ENCODE peak calls at places on chromosomes 5 and 9, in seven cellular contexts. J is CD4-positive, alpha-beta memory T cell; E is astrocyte of the cerebellum; N is ELF-1; I is Peyer's patch; P is smooth muscle cell of the brain vasculature; B is breast epithelium. T is an unnamed sample.
A peak's percentile ranks its signal among the peaks of the same experiment; 100 is the strongest.

GRCh38 chr9:73166453-73166852 is 14.8 kb downstream of the ANXA1 start:
- DNase-seq in J (no peak), I (no peak), N (no peak), E (no peak), P (no peak), B (no peak), T (no peak)

GRCh38 chr5:33008751-33009418 is 297.8 kb downstream of the NPR3 start:
- DNase-seq in I (no peak), J (no peak), P (no peak), E (no peak), N (peak; percentile 30), B (no peak), T (no peak)

GRCh38 chr9:2128611-2129010 is 113.5 kb downstream of the SMARCA2 start:
- DNase-seq in P (no peak), I (no peak), E (no peak), N (no peak), J (no peak), B (no peak), T (no peak)

GRCh38 chr5:158921441-158922262 is 178.1 kb downstream of the EBF1 start:
- DNase-seq in N (no peak), I (no peak), B (no peak), E (no peak), P (no peak), J (no peak), T (no peak)

GRCh38 chr5:53191766-53192165 is 82.2 kb upstream of the MOCS2 start:
- DNase-seq in N (no peak), B (no peak), P (no peak), I (no peak), E (no peak), J (no peak), T (no peak)

GRCh38 chr5:176173647-176174046 is 64.6 kb upstream of the SIMC1 start:
- DNase-seq in N (peak; percentile 77), B (no peak), I (no peak), P (no peak), J (no peak), E (no peak), T (no peak)

GRCh38 chr9:2012347-2012746 is 2.8 kb upstream of the SMARCA2 start:
- DNase-seq in B (no peak), P (no peak), I (no peak), N (no peak), J (no peak), E (no peak), T (no peak)

GRCh38 chr5:143399616-143400540 is 3.6 kb downstream of the NR3C1 start:
- DNase-seq in P (no peak), E (no peak), B (no peak), J (no peak), I (no peak), N (no peak), T (no peak)

GRCh38 chr9:33320568-33321261 is 30.4 kb downstream of the NFX1 start:
- DNase-seq in J (no peak), B (no peak), N (no peak), E (peak; percentile 95), P (peak; percentile 63), I (no peak), T (peak; percentile 66)

GRCh38 chr5:128405159-128405558 is 132.9 kb downstream of the FBN2 start:
- DNase-seq in J (no peak), N (no peak), E (no peak), I (no peak), P (no peak), B (no peak), T (no peak)

GRCh38 chr5:36200513-36200912 is 41.2 kb downstream of the NADK2 start:
- DNase-seq in I (no peak), E (no peak), N (no peak), B (no peak), J (no peak), P (no peak), T (no peak)

GRCh38 chr5:93342563-93343061 is 238.4 kb downstream of the NR2F1-AS1 start:
- DNase-seq in B (no peak), N (no peak), E (no peak), I (no peak), P (no peak), J (no peak), T (no peak)

GRCh38 chr9:129346046-129346445 is 168.0 kb upstream of the IER5L start:
- DNase-seq in P (no peak), I (no peak), B (no peak), J (no peak), N (no peak), E (no peak), T (no peak)

GRCh38 chr5:68641211-68641610 is 425.7 kb downstream of the PIK3R1 start:
- DNase-seq in J (no peak), I (no peak), E (no peak), B (no peak), P (no peak), N (no peak), T (no peak)

GRCh38 chr9:69674112-69674511 is 1.9 kb upstream of the APBA1 start:
- DNase-seq in E (no peak), N (peak; percentile 35), J (no peak), P (no peak), B (no peak), I (no peak), T (no peak)

GRCh38 chr9:131411719-131412681 is 18.1 kb downstream of the PRRC2B start:
- DNase-seq in N (no peak), B (no peak), J (no peak), I (no peak), P (no peak), E (no peak), T (no peak)

GRCh38 chr9:14369011-14369410 is 55.1 kb upstream of the NFIB start:
- DNase-seq in I (no peak), E (no peak), J (no peak), P (no peak), N (no peak), B (no peak), T (no peak)

GRCh38 chr9:93177676-93178075 is 6.3 kb upstream of the WNK2 start:
- DNase-seq in I (no peak), P (no peak), B (no peak), J (no peak), N (no peak), E (no peak), T (no peak)

GRCh38 chr9:116329470-116329869 is 175.9 kb downstream of the PAPPA start:
- DNase-seq in P (no peak), B (no peak), N (no peak), I (no peak), J (no peak), E (no peak), T (no peak)

GRCh38 chr5:151257731-151258715 is 5.0 kb downstream of the GM2A start:
- DNase-seq in B (no peak), E (no peak), N (peak; percentile 62), I (no peak), P (no peak), J (no peak), T (no peak)

GRCh38 chr9:8489845-8490244 is 690.3 kb upstream of the DMAC1 start:
- DNase-seq in B (no peak), P (no peak), E (no peak), N (no peak), J (no peak), I (no peak), T (no peak)

GRCh38 chr5:132238169-132238744 is 10.6 kb upstream of the P4HA2 start:
- DNase-seq in J (peak; percentile 53), E (peak; percentile 53), I (peak; percentile 76), N (peak; percentile 78), P (no peak), B (peak; percentile 77), T (no peak)

GRCh38 chr9:35740243-35740642 is 7.8 kb downstream of the CREB3 start:
- DNase-seq in J (no peak), P (no peak), E (no peak), B (no peak), N (no peak), I (no peak), T (no peak)

GRCh38 chr9:110207071-110207923 is 662 bp downstream of the C9orf152 start:
- DNase-seq in N (peak; percentile 51), I (peak; percentile 79), B (peak; percentile 70), J (no peak), E (no peak), P (no peak), T (no peak)

GRCh38 chr5:172005708-172006377 is 595 bp downstream of the FBXW11 start:
- DNase-seq in P (no peak), J (peak; percentile 42), B (peak; percentile 30), I (peak; percentile 60), E (no peak), N (peak; percentile 57), T (peak; percentile 72)

GRCh38 chr9:130779153-130779855 is 55.8 kb upstream of the ABL1 start:
- DNase-seq in J (no peak), B (no peak), E (no peak), P (no peak), N (no peak), I (no peak), T (no peak)

GRCh38 chr5:159091051-159091450 is 8.7 kb downstream of the EBF1 start:
- DNase-seq in N (no peak), J (no peak), I (no peak), B (no peak), P (no peak), E (no peak), T (no peak)

GRCh38 chr9:11931109-11931508 is 762.1 kb upstream of the TYRP1 start:
- DNase-seq in P (no peak), N (no peak), I (no peak), J (no peak), E (no peak), B (no peak), T (no peak)

GRCh38 chr5:86748538-86749105 is 130.9 kb downstream of the COX7C start:
- DNase-seq in I (no peak), B (no peak), J (no peak), N (no peak), E (no peak), P (no peak), T (no peak)

GRCh38 chr9:1939926-1940368 is 75.2 kb upstream of the SMARCA2 start:
- DNase-seq in N (peak; percentile 43), E (no peak), I (no peak), J (peak; percentile 40), P (no peak), B (no peak), T (no peak)

GRCh38 chr5:112366987-112367386 is 52.1 kb downstream of the EPB41L4A start:
- DNase-seq in J (no peak), P (no peak), E (no peak), I (no peak), N (peak; percentile 30), B (no peak), T (no peak)

GRCh38 chr5:93611900-93612898 is 29.2 kb downstream of the NR2F1 start:
- DNase-seq in P (no peak), E (no peak), J (no peak), I (peak; percentile 70), B (no peak), N (peak; percentile 79), T (no peak)

GRCh38 chr5:36073595-36074216 is 7.0 kb upstream of the UGT3A2 start:
- DNase-seq in N (peak; percentile 48), I (no peak), J (no peak), B (no peak), E (no peak), P (no peak), T (no peak)

GRCh38 chr5:64074533-64074932 is 91.1 kb upstream of the RNF180 start:
- DNase-seq in I (no peak), N (peak; percentile 18), P (no peak), J (no peak), B (no peak), E (no peak), T (no peak)